ENCODE peak calls at places on chromosomes 13 and 19, in six cellular contexts. One of them, this sample, is unnamed.

GRCh38 chr13:82370306-82370705 is 1512.0 kb downstream of the SLITRK1 start:
- DNase-seq in GM23338: no peak
- DNase-seq in IMR-90: no peak
- DNase-seq in cardiac muscle cell: no peak
- DNase-seq in fibroblast of mammary gland: peak; percentile 4
- DNase-seq in AG09319: no peak
- DNase-seq in this sample: no peak

GRCh38 chr13:20826810-20827560 is 53.2 kb upstream of the EEF1AKMT1 start:
- DNase-seq in GM23338: no peak
- DNase-seq in IMR-90: peak; percentile 42
- DNase-seq in cardiac muscle cell: no peak
- DNase-seq in fibroblast of mammary gland: no peak
- DNase-seq in AG09319: no peak
- DNase-seq in this sample: no peak

GRCh38 chr13:51970251-51970793 is 40.9 kb downstream of the ATP7B start:
- DNase-seq in GM23338: no peak
- DNase-seq in IMR-90: no peak
- DNase-seq in cardiac muscle cell: no peak
- DNase-seq in fibroblast of mammary gland: no peak
- DNase-seq in AG09319: no peak
- DNase-seq in this sample: no peak

GRCh38 chr13:97621631-97622030 is 187.7 kb downstream of the RAP2A start:
- DNase-seq in GM23338: peak; percentile 56
- DNase-seq in IMR-90: no peak
- DNase-seq in cardiac muscle cell: no peak
- DNase-seq in fibroblast of mammary gland: no peak
- DNase-seq in AG09319: no peak
- DNase-seq in this sample: no peak

GRCh38 chr13:112545866-112546265 is 42.1 kb downstream of the TUBGCP3 start:
- DNase-seq in GM23338: no peak
- DNase-seq in IMR-90: peak; percentile 92
- DNase-seq in cardiac muscle cell: no peak
- DNase-seq in fibroblast of mammary gland: peak; percentile 84
- DNase-seq in AG09319: peak; percentile 15
- DNase-seq in this sample: no peak

GRCh38 chr13:28558126-28558525 is 63.2 kb upstream of the FLT1 start:
- DNase-seq in GM23338: no peak
- DNase-seq in IMR-90: peak; percentile 97
- DNase-seq in cardiac muscle cell: no peak
- DNase-seq in fibroblast of mammary gland: peak; percentile 93
- DNase-seq in AG09319: peak; percentile 83
- DNase-seq in this sample: no peak

GRCh38 chr13:80906860-80907259 is 565.9 kb upstream of the SPRY2 start:
- DNase-seq in GM23338: no peak
- DNase-seq in IMR-90: no peak
- DNase-seq in cardiac muscle cell: no peak
- DNase-seq in fibroblast of mammary gland: no peak
- DNase-seq in AG09319: no peak
- DNase-seq in this sample: no peak

GRCh38 chr19:37519890-37520289 is 13.2 kb downstream of the ZNF793 start:
- DNase-seq in GM23338: no peak
- DNase-seq in IMR-90: peak; percentile 28
- DNase-seq in cardiac muscle cell: no peak
- DNase-seq in fibroblast of mammary gland: peak; percentile 14
- DNase-seq in AG09319: no peak
- DNase-seq in this sample: no peak

GRCh38 chr19:9070066-9070465 is 16.8 kb upstream of the OR1M1 start:
- DNase-seq in GM23338: peak; percentile 74
- DNase-seq in IMR-90: no peak
- DNase-seq in cardiac muscle cell: no peak
- DNase-seq in fibroblast of mammary gland: no peak
- DNase-seq in AG09319: no peak
- DNase-seq in this sample: no peak

GRCh38 chr19:29967623-29968022 is 25.6 kb downstream of the URI1 start:
- DNase-seq in GM23338: no peak
- DNase-seq in IMR-90: peak; percentile 37
- DNase-seq in cardiac muscle cell: no peak
- DNase-seq in fibroblast of mammary gland: peak; percentile 72
- DNase-seq in AG09319: no peak
- DNase-seq in this sample: no peak

GRCh38 chr19:3129112-3129511 is 6.7 kb upstream of the GNA15 start:
- DNase-seq in GM23338: peak; percentile 55
- DNase-seq in IMR-90: peak; percentile 71
- DNase-seq in cardiac muscle cell: no peak
- DNase-seq in fibroblast of mammary gland: peak; percentile 78
- DNase-seq in AG09319: peak; percentile 35
- DNase-seq in this sample: no peak
- TF ChIP-seq CTCF in GM23338: peak; percentile 52
- TF ChIP-seq CTCF in IMR-90: peak; percentile 69
- TF ChIP-seq CTCF in cardiac muscle cell: peak; percentile 58
- TF ChIP-seq CTCF in fibroblast of mammary gland: peak; percentile 62
- TF ChIP-seq CTCF in AG09319: peak; percentile 54
- TF ChIP-seq CTCF in this sample: peak; percentile 26

GRCh38 chr13:27372896-27373295 is 51.5 kb upstream of the GTF3A start:
- DNase-seq in GM23338: peak; percentile 47
- DNase-seq in IMR-90: peak; percentile 16
- DNase-seq in cardiac muscle cell: peak; percentile 27
- DNase-seq in fibroblast of mammary gland: no peak
- DNase-seq in AG09319: no peak
- DNase-seq in this sample: no peak

GRCh38 chr13:27375686-27376326 is 48.6 kb upstream of the GTF3A start:
- DNase-seq in GM23338: peak; percentile 93
- DNase-seq in IMR-90: peak; percentile 70
- DNase-seq in cardiac muscle cell: peak; percentile 71
- DNase-seq in fibroblast of mammary gland: peak; percentile 76
- DNase-seq in AG09319: no peak
- DNase-seq in this sample: no peak

GRCh38 chr13:27371932-27372331 is 52.5 kb upstream of the GTF3A start:
- DNase-seq in GM23338: no peak
- DNase-seq in IMR-90: no peak
- DNase-seq in cardiac muscle cell: no peak
- DNase-seq in fibroblast of mammary gland: no peak
- DNase-seq in AG09319: no peak
- DNase-seq in this sample: no peak

GRCh38 chr13:27374126-27374613 is 50.2 kb upstream of the GTF3A start:
- DNase-seq in GM23338: no peak
- DNase-seq in IMR-90: no peak
- DNase-seq in cardiac muscle cell: no peak
- DNase-seq in fibroblast of mammary gland: peak; percentile 27
- DNase-seq in AG09319: no peak
- DNase-seq in this sample: no peak

DNA sequence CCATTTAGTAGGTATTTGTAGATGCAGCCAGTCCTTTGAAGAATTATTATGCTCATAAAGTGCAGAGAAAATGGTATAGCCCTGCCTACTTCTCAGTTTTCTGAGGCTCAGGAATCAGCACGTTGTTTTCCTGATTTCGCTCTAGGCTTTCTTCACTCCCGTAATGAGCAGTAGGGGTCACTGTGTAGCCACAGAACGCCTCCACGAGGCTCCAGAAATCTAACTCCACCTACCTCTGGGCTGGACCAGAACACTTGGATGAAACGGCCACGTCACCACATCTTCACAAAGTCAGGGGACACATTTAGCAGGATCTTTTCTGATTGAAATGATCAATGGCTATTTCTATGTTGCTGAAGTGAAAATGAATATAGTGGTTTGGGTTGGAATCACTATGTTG is 49.8 kb upstream of the GTF3A start:
- DNase-seq in GM23338: peak; percentile 89
- DNase-seq in IMR-90: peak; percentile 88
- DNase-seq in cardiac muscle cell: peak; percentile 81
- DNase-seq in fibroblast of mammary gland: peak; percentile 90
- DNase-seq in AG09319: peak; percentile 40
- DNase-seq in this sample: peak; percentile 69
- TF ChIP-seq CTCF in GM23338: peak; percentile 90
- TF ChIP-seq CTCF in IMR-90: peak; percentile 89
- TF ChIP-seq CTCF in cardiac muscle cell: peak; percentile 83
- TF ChIP-seq CTCF in fibroblast of mammary gland: peak; percentile 90
- TF ChIP-seq CTCF in AG09319: peak; percentile 71
- TF ChIP-seq CTCF in this sample: peak; percentile 85

GRCh38 chr19:2769218-2769617 is 13.9 kb downstream of the SGTA start:
- DNase-seq in GM23338: no peak
- DNase-seq in IMR-90: no peak
- DNase-seq in cardiac muscle cell: no peak
- DNase-seq in fibroblast of mammary gland: no peak
- DNase-seq in AG09319: no peak
- DNase-seq in this sample: no peak
- TF ChIP-seq CTCF in GM23338: no peak
- TF ChIP-seq CTCF in IMR-90: no peak
- TF ChIP-seq CTCF in cardiac muscle cell: no peak
- TF ChIP-seq CTCF in fibroblast of mammary gland: no peak
- TF ChIP-seq CTCF in AG09319: no peak
- TF ChIP-seq CTCF in this sample: no peak

GRCh38 chr19:861099-861755 is 1.8 kb downstream of the CFD start:
- DNase-seq in GM23338: no peak
- DNase-seq in IMR-90: no peak
- DNase-seq in cardiac muscle cell: no peak
- DNase-seq in fibroblast of mammary gland: no peak
- DNase-seq in AG09319: no peak
- DNase-seq in this sample: no peak

GRCh38 chr19:862529-863304 is 3.3 kb downstream of the CFD start:
- DNase-seq in GM23338: peak; percentile 95
- DNase-seq in IMR-90: peak; percentile 17
- DNase-seq in cardiac muscle cell: peak; percentile 79
- DNase-seq in fibroblast of mammary gland: peak; percentile 33
- DNase-seq in AG09319: no peak
- DNase-seq in this sample: no peak

GRCh38 chr19:858868-859843 is at the start of gene CFD:
- DNase-seq in GM23338: no peak
- DNase-seq in IMR-90: no peak
- DNase-seq in cardiac muscle cell: no peak
- DNase-seq in fibroblast of mammary gland: peak; percentile 47
- DNase-seq in AG09319: no peak
- DNase-seq in this sample: no peak

GRCh38 chr19:861756-862528 is 2.5 kb downstream of the CFD start:
- DNase-seq in GM23338: peak; percentile 94
- DNase-seq in IMR-90: no peak
- DNase-seq in cardiac muscle cell: peak; percentile 68
- DNase-seq in fibroblast of mammary gland: no peak
- DNase-seq in AG09319: no peak
- DNase-seq in this sample: no peak

GRCh38 chr19:860481-861098 is 1.1 kb downstream of the CFD start:
- DNase-seq in GM23338: peak; percentile 69
- DNase-seq in IMR-90: peak; percentile 75
- DNase-seq in cardiac muscle cell: peak; percentile 71
- DNase-seq in fibroblast of mammary gland: peak; percentile 70
- DNase-seq in AG09319: peak; percentile 51
- DNase-seq in this sample: no peak
- TF ChIP-seq CTCF in GM23338: peak; percentile 47
- TF ChIP-seq CTCF in IMR-90: peak; percentile 21
- TF ChIP-seq CTCF in cardiac muscle cell: peak; percentile 18
- TF ChIP-seq CTCF in fibroblast of mammary gland: no peak
- TF ChIP-seq CTCF in AG09319: no peak
- TF ChIP-seq CTCF in this sample: no peak

DNA sequence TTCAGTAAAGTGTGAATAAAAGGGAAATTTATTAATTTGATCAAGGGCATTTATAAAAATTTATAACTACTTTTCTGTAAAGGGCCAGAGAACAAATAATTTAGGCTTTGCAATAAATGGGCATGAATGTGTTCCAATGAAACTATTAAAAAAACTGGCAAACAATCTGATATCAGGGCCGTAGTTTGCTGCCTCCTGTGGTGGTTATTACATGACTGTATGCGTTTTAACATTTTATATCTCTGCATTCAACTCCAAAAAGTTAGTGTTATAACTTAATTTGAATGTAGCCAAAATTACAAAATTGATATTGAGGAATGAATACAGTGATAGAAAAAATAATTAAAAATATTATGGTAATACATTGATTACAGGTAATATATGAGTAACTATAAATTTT is 80.5 kb upstream of the POSTN start:
- DNase-seq in GM23338: no peak
- DNase-seq in IMR-90: no peak
- DNase-seq in cardiac muscle cell: no peak
- DNase-seq in fibroblast of mammary gland: no peak
- DNase-seq in AG09319: no peak
- DNase-seq in this sample: no peak
- TF ChIP-seq CTCF in GM23338: no peak
- TF ChIP-seq CTCF in IMR-90: peak; percentile 10
- TF ChIP-seq CTCF in cardiac muscle cell: peak; percentile 22
- TF ChIP-seq CTCF in fibroblast of mammary gland: peak; percentile 32
- TF ChIP-seq CTCF in AG09319: peak; percentile 2
- TF ChIP-seq CTCF in this sample: no peak

GRCh38 chr19:13621413-13621812 is 115.1 kb upstream of the CACNA1A start:
- DNase-seq in GM23338: peak; percentile 67
- DNase-seq in IMR-90: peak; percentile 96
- DNase-seq in cardiac muscle cell: no peak
- DNase-seq in fibroblast of mammary gland: peak; percentile 97
- DNase-seq in AG09319: peak; percentile 79
- DNase-seq in this sample: no peak
- TF ChIP-seq CTCF in GM23338: peak; percentile 54
- TF ChIP-seq CTCF in IMR-90: no peak
- TF ChIP-seq CTCF in cardiac muscle cell: no peak
- TF ChIP-seq CTCF in fibroblast of mammary gland: peak; percentile 43
- TF ChIP-seq CTCF in AG09319: peak; percentile 66
- TF ChIP-seq CTCF in this sample: no peak

DNA sequence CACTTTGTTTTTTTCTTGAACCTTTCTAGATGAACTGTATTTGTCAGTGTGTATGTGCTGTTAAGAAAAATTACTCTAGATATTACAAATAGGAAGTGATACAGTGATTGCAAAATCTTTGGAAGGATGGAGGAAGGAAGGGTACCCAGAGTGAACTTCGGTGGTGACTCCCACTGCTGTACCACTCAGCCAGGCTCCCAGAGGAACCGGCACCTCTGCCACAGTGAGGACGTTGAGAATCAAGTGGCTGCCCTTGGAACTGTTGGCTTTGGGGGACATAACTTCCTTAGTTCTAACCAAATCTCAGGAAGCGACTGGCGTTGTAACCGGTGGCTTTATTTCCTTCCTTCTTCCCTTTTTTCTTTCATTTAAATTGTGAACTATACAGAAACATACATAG is 184.7 kb downstream of the PCCA start:
- DNase-seq in GM23338: peak; percentile 28
- DNase-seq in IMR-90: no peak
- DNase-seq in cardiac muscle cell: no peak
- DNase-seq in fibroblast of mammary gland: no peak
- DNase-seq in AG09319: no peak
- DNase-seq in this sample: no peak
- TF ChIP-seq CTCF in GM23338: no peak
- TF ChIP-seq CTCF in IMR-90: no peak
- TF ChIP-seq CTCF in cardiac muscle cell: no peak
- TF ChIP-seq CTCF in fibroblast of mammary gland: no peak
- TF ChIP-seq CTCF in AG09319: no peak
- TF ChIP-seq CTCF in this sample: no peak

GRCh38 chr13:110944121-110944967 is 29.5 kb upstream of the ANKRD10 start:
- DNase-seq in GM23338: peak; percentile 60
- DNase-seq in IMR-90: peak; percentile 69
- DNase-seq in cardiac muscle cell: peak; percentile 44
- DNase-seq in fibroblast of mammary gland: peak; percentile 71
- DNase-seq in AG09319: no peak
- DNase-seq in this sample: no peak
- TF ChIP-seq CTCF in GM23338: peak; percentile 89
- TF ChIP-seq CTCF in IMR-90: peak; percentile 71
- TF ChIP-seq CTCF in cardiac muscle cell: peak; percentile 83
- TF ChIP-seq CTCF in fibroblast of mammary gland: peak; percentile 87
- TF ChIP-seq CTCF in AG09319: peak; percentile 83
- TF ChIP-seq CTCF in this sample: no peak

This sample was measured in dorsolateral prefrontal cortex.